ENCODE peak calls at places on chromosomes 11 and 22, in nine cellular contexts. X is pulmonary artery endothelial cell; M is right atrium auricular region; B is WERI-Rb-1; R is activated T-cell treated with anti-CD3 and anti-CD28 coated beads, Interleukin-2, amount 50 U/mL, for 1 hour; Q is ACHN; J is EL; V is NCI-H1092 treated with DMSO at 0.1 percent for 48 hours; S is T-helper 1 cell. E is an unnamed sample.

GRCh38 chr11:66115638-66116410 is 45.8 kb downstream of the PACS1 start:
- DNase-seq in Q (no peak), J (no peak), V (no peak), X (no peak), M (no peak), B (no peak), R (no peak), S (no peak), E (no peak)

GRCh38 chr11:120925944-120926343 is 98.0 kb upstream of the TBCEL start:
- DNase-seq in M (no peak), X (no peak), V (no peak), J (no peak), S (no peak), Q (no peak), B (no peak), R (no peak), E (no peak)

GRCh38 chr11:95108159-95108611 is 18.5 kb downstream of the ENDOD1 start:
- DNase-seq in R (no peak), J (peak; percentile 32), V (no peak), S (no peak), Q (no peak), B (no peak), X (peak; percentile 77), M (no peak), E (no peak)

GRCh38 chr11:68536706-68537105 is 76.2 kb downstream of the PPP6R3 start:
- DNase-seq in J (no peak), V (no peak), R (no peak), M (no peak), Q (no peak), B (no peak), S (no peak), X (no peak), E (no peak)

GRCh38 chr22:48530666-48531065 is 1297.0 kb downstream of the BRD1 start:
- DNase-seq in R (no peak), B (no peak), X (no peak), V (no peak), J (no peak), M (no peak), Q (no peak), S (no peak), E (no peak)

GRCh38 chr11:118883004-118883367 is 706 bp upstream of the CXCR5 start:
- DNase-seq in R (no peak), B (no peak), S (no peak), M (no peak), J (no peak), X (no peak), V (no peak), Q (no peak), E (no peak)

GRCh38 chr22:33051960-33052839 is 6.0 kb downstream of the SYN3 start:
- DNase-seq in V (no peak), X (no peak), S (no peak), B (no peak), Q (no peak), M (peak; percentile 43), R (no peak), J (no peak), E (no peak)

GRCh38 chr11:128341280-128341679 is 246.1 kb downstream of the ETS1 start:
- DNase-seq in S (peak; percentile 22), R (no peak), X (no peak), B (no peak), M (no peak), Q (no peak), V (no peak), J (no peak), E (no peak)

GRCh38 chr22:27459955-27460354 is 341.6 kb downstream of the MN1 start:
- DNase-seq in R (no peak), B (no peak), Q (no peak), V (no peak), S (no peak), M (no peak), J (no peak), X (no peak), E (no peak)

GRCh38 chr11:75233688-75234295 is 6.8 kb upstream of the TPBGL start:
- DNase-seq in V (no peak), R (no peak), S (no peak), M (no peak), Q (peak; percentile 64), J (peak; percentile 59), X (peak; percentile 44), B (no peak), E (no peak)

GRCh38 chr11:71465054-71465453 is 12.1 kb downstream of the NADSYN1 start:
- DNase-seq in M (no peak), S (no peak), Q (no peak), V (no peak), R (no peak), J (no peak), X (no peak), B (no peak), E (peak; percentile 18)

GRCh38 chr11:31940396-31941037 is 129.4 kb upstream of the PAX6 start:
- DNase-seq in M (no peak), Q (no peak), J (peak; percentile 60), S (no peak), B (no peak), V (no peak), R (no peak), X (peak; percentile 74), E (no peak)

GRCh38 chr11:104570088-104570701 is 328.1 kb downstream of the CASP12 start:
- DNase-seq in R (no peak), J (peak; percentile 20), V (no peak), X (no peak), Q (no peak), S (no peak), M (no peak), B (no peak), E (no peak)

GRCh38 chr11:120061761-120062560 is 76.0 kb downstream of the TRIM29 start:
- DNase-seq in M (peak; percentile 56), R (no peak), Q (no peak), J (no peak), B (peak; percentile 60), S (no peak), V (no peak), X (no peak), E (no peak)

GRCh38 chr22:26711205-26711958 is 54.0 kb downstream of the MIAT start:
- DNase-seq in S (no peak), B (no peak), V (no peak), M (no peak), X (peak; percentile 75), J (no peak), Q (no peak), R (no peak), E (peak; percentile 71)

GRCh38 chr11:74636633-74637184 is 44.3 kb downstream of the POLD3 start:
- DNase-seq in S (no peak), Q (no peak), X (peak; percentile 65), R (no peak), M (no peak), J (peak; percentile 83), B (no peak), V (no peak), E (no peak)

GRCh38 chr22:46585340-46586122 is 34.7 kb upstream of the GRAMD4 start:
- DNase-seq in M (no peak), V (no peak), Q (no peak), J (no peak), B (no peak), X (no peak), R (no peak), S (no peak), E (peak; percentile 59)

GRCh38 chr11:36306888-36307287 is 10.8 kb downstream of the PRR5L start:
- DNase-seq in M (no peak), R (no peak), J (no peak), S (no peak), V (no peak), Q (peak; percentile 63), B (peak; percentile 18), X (no peak), E (no peak)

GRCh38 chr11:45339754-45340519 is 53.8 kb upstream of the SYT13 start:
- DNase-seq in S (peak; percentile 79), M (peak; percentile 96), J (peak; percentile 85), Q (peak; percentile 84), B (peak; percentile 98), V (peak; percentile 89), R (peak; percentile 93), X (peak; percentile 35), E (peak; percentile 91)

E was measured in natural killer cell treated with Interleukin-12 subunit alpha and Interleukin-12 subunit beta and Interleukin-15 and Interleukin-18, amount 100 ng/mL, for 72 hours.